ENCODE peak calls at places on chromosomes 5 and 9, in nine cellular contexts. D is stimulated activated CD8-positive, alpha-beta memory T cell treated with anti-CD3 and anti-CD28 coated beads, Interleukin-12 subunit alpha, Interleukin-12 subunit beta, amount 100 ng/mL, for 4 hours; M is AG10803; P is HEK293T; Z is WTC11; V is left ventricle myocardium inferior; B is NCI-H2171 treated with DMSO at 0.1 percent for 48 hours; F is Panc1; O is aorta. I is an unnamed sample.

GRCh38 chr5:172104801-172105701 is 83.0 kb downstream of the STK10 start:
- DNase-seq in O (no peak), Z (no peak), M (no peak), D (no peak), P (no peak), B (no peak), F (no peak), V (peak; percentile 1), I (no peak)

GRCh38 chr5:137599479-137599878 is 100.4 kb upstream of the SPOCK1 start:
- DNase-seq in V (no peak), O (no peak), D (no peak), F (no peak), M (no peak), B (no peak), Z (no peak), P (no peak), I (no peak)

GRCh38 chr5:14783689-14784088 is 87.9 kb downstream of the ANKH start:
- DNase-seq in P (no peak), Z (no peak), M (no peak), O (no peak), B (no peak), F (no peak), V (no peak), D (no peak), I (no peak)

GRCh38 chr9:107999011-107999410 is 509.4 kb upstream of the KLF4 start:
- DNase-seq in M (no peak), O (no peak), V (no peak), D (no peak), Z (no peak), B (peak; percentile 50), F (no peak), P (no peak), I (peak; percentile 72)

GRCh38 chr9:130995399-130995941 is 13.5 kb upstream of the LAMC3 start:
- DNase-seq in O (peak; percentile 78), V (peak; percentile 31), P (no peak), F (no peak), D (no peak), B (peak; percentile 34), M (peak; percentile 63), Z (no peak), I (peak; percentile 63)

GRCh38 chr5:6188976-6189375 is 189.4 kb downstream of the MED10 start:
- DNase-seq in F (no peak), Z (no peak), B (no peak), D (no peak), O (no peak), P (no peak), M (no peak), V (no peak), I (no peak)

GRCh38 chr9:87875839-87876545 is 6.7 kb upstream of the SPATA31E1 start:
- DNase-seq in V (no peak), D (no peak), Z (no peak), F (no peak), M (no peak), P (no peak), O (no peak), B (no peak), I (peak; percentile 45)

GRCh38 chr9:87518702-87519335 is 21.2 kb downstream of the DAPK1 start:
- DNase-seq in B (no peak), V (peak; percentile 60), D (no peak), M (no peak), F (no peak), P (no peak), O (peak; percentile 74), Z (no peak), I (no peak)

GRCh38 chr9:123465304-123465703 is 109.3 kb downstream of the CRB2 start:
- DNase-seq in V (no peak), F (no peak), O (no peak), D (no peak), Z (no peak), B (no peak), M (no peak), P (no peak), I (no peak)

GRCh38 chr9:110129460-110129859 is 78.5 kb downstream of the C9orf152 start:
- DNase-seq in D (no peak), B (no peak), O (no peak), V (no peak), P (no peak), M (no peak), Z (no peak), F (no peak), I (no peak)

GRCh38 chr5:77881528-77881927 is 105.4 kb upstream of the TBCA start:
- DNase-seq in M (no peak), B (no peak), O (no peak), V (no peak), P (no peak), Z (no peak), F (no peak), D (no peak), I (no peak)

GRCh38 chr9:8660383-8660782 is 860.8 kb upstream of the DMAC1 start:
- DNase-seq in P (no peak), V (peak; percentile 62), B (peak; percentile 45), D (no peak), Z (no peak), M (no peak), F (no peak), O (peak; percentile 73), I (no peak)

GRCh38 chr9:109385499-109385898 is 64.6 kb upstream of the EPB41L4B start:
- DNase-seq in P (no peak), F (no peak), B (no peak), M (no peak), V (no peak), O (no peak), D (no peak), Z (no peak), I (no peak)

GRCh38 chr9:96317335-96317980 is 15.5 kb upstream of the HSD17B3 start:
- DNase-seq in Z (no peak), V (peak; percentile 64), F (no peak), M (peak; percentile 64), P (peak; percentile 69), B (peak; percentile 58), D (no peak), O (no peak), I (peak; percentile 85)

GRCh38 chr9:121772600-121773285 is 121.3 kb downstream of the DAB2IP start:
- DNase-seq in P (no peak), F (no peak), O (peak; percentile 85), Z (no peak), V (peak; percentile 77), D (no peak), M (no peak), B (peak; percentile 12), I (no peak)

GRCh38 chr5:113354056-113354455 is 80.7 kb downstream of the TSSK1B start:
- DNase-seq in P (no peak), M (no peak), F (no peak), V (no peak), O (no peak), Z (no peak), D (no peak), B (no peak), I (no peak)

GRCh38 chr9:36275060-36275459 is 16.8 kb upstream of the GNE start:
- DNase-seq in O (no peak), B (no peak), V (no peak), Z (no peak), F (no peak), M (no peak), D (no peak), P (no peak), I (no peak)

GRCh38 chr5:111734013-111734412 is 23.0 kb downstream of the NREP start:
- DNase-seq in Z (no peak), M (peak; percentile 77), V (no peak), B (no peak), F (no peak), O (no peak), D (no peak), P (no peak), I (no peak)

GRCh38 chr9:13952906-13953305 is 361.0 kb downstream of the NFIB start:
- DNase-seq in O (no peak), Z (no peak), P (no peak), B (no peak), F (no peak), M (no peak), D (no peak), V (no peak), I (no peak)

GRCh38 chr5:76944638-76945037 is 8.2 kb upstream of the CRHBP start:
- DNase-seq in V (no peak), B (no peak), F (no peak), Z (no peak), O (no peak), P (no peak), D (no peak), M (no peak), I (no peak)